ENCODE peak calls at places on chromosome 13, in six cellular contexts. One of them, this sample, is unnamed.

GRCh38 chr13:59873856-59874255 is 289.9 kb downstream of the DIAPH3 start:
- DNase-seq in fibroblast of lung: no peak
- DNase-seq in cardiac fibroblast: no peak
- DNase-seq in RWPE1: no peak
- DNase-seq in epithelial cell of esophagus: no peak
- DNase-seq in WTC11: no peak
- DNase-seq in this sample: no peak

GRCh38 chr13:110415669-110416068 is 108.6 kb downstream of the COL4A2 start:
- DNase-seq in fibroblast of lung: no peak
- DNase-seq in cardiac fibroblast: no peak
- DNase-seq in RWPE1: peak; percentile 74
- DNase-seq in epithelial cell of esophagus: peak; percentile 92
- DNase-seq in WTC11: no peak
- DNase-seq in this sample: peak; percentile 96

GRCh38 chr13:60654405-60654804 is 257.4 kb downstream of the TDRD3 start:
- DNase-seq in fibroblast of lung: peak; percentile 3
- DNase-seq in cardiac fibroblast: peak; percentile 46
- DNase-seq in RWPE1: peak; percentile 14
- DNase-seq in epithelial cell of esophagus: peak; percentile 64
- DNase-seq in WTC11: peak; percentile 49
- DNase-seq in this sample: peak; percentile 65

GRCh38 chr13:33322474-33322827 is 36.9 kb upstream of the STARD13 start:
- DNase-seq in fibroblast of lung: peak; percentile 93
- DNase-seq in cardiac fibroblast: peak; percentile 85
- DNase-seq in RWPE1: no peak
- DNase-seq in epithelial cell of esophagus: no peak
- DNase-seq in WTC11: no peak
- DNase-seq in this sample: no peak

GRCh38 chr13:67652887-67653286 is 422.8 kb upstream of the PCDH9 start:
- DNase-seq in fibroblast of lung: no peak
- DNase-seq in cardiac fibroblast: no peak
- DNase-seq in RWPE1: no peak
- DNase-seq in epithelial cell of esophagus: no peak
- DNase-seq in WTC11: no peak
- DNase-seq in this sample: no peak

GRCh38 chr13:85806553-85807175 is 7.4 kb upstream of the SLITRK6 start:
- DNase-seq in fibroblast of lung: peak; percentile 85
- DNase-seq in cardiac fibroblast: peak; percentile 72
- DNase-seq in RWPE1: peak; percentile 27
- DNase-seq in epithelial cell of esophagus: peak; percentile 72
- DNase-seq in WTC11: no peak
- DNase-seq in this sample: peak; percentile 66

GRCh38 chr13:24539500-24540165 is 27.1 kb upstream of the PARP4 start:
- DNase-seq in fibroblast of lung: no peak
- DNase-seq in cardiac fibroblast: no peak
- DNase-seq in RWPE1: no peak
- DNase-seq in epithelial cell of esophagus: no peak
- DNase-seq in WTC11: no peak
- DNase-seq in this sample: no peak

GRCh38 chr13:50676602-50677001 is 166.9 kb downstream of the DLEU7 start:
- DNase-seq in fibroblast of lung: peak; percentile 31
- DNase-seq in cardiac fibroblast: peak; percentile 46
- DNase-seq in RWPE1: no peak
- DNase-seq in epithelial cell of esophagus: peak; percentile 80
- DNase-seq in WTC11: no peak
- DNase-seq in this sample: no peak

GRCh38 chr13:99656843-99657506 is 155.7 kb downstream of the TM9SF2 start:
- DNase-seq in fibroblast of lung: no peak
- DNase-seq in cardiac fibroblast: no peak
- DNase-seq in RWPE1: no peak
- DNase-seq in epithelial cell of esophagus: no peak
- DNase-seq in WTC11: no peak
- DNase-seq in this sample: no peak

GRCh38 chr13:41008349-41008980 is 10.7 kb downstream of the ELF1 start:
- DNase-seq in fibroblast of lung: peak; percentile 91
- DNase-seq in cardiac fibroblast: peak; percentile 54
- DNase-seq in RWPE1: peak; percentile 64
- DNase-seq in epithelial cell of esophagus: peak; percentile 88
- DNase-seq in WTC11: no peak
- DNase-seq in this sample: peak; percentile 85

GRCh38 chr13:83215627-83216026 is 666.6 kb downstream of the SLITRK1 start:
- DNase-seq in fibroblast of lung: peak; percentile 72
- DNase-seq in cardiac fibroblast: peak; percentile 79
- DNase-seq in RWPE1: peak; percentile 28
- DNase-seq in epithelial cell of esophagus: peak; percentile 50
- DNase-seq in WTC11: no peak
- DNase-seq in this sample: peak; percentile 32

GRCh38 chr13:112689498-112690241 is at the start of gene ATP11A:
- DNase-seq in fibroblast of lung: peak; percentile 90
- DNase-seq in cardiac fibroblast: peak; percentile 96
- DNase-seq in RWPE1: peak; percentile 87
- DNase-seq in epithelial cell of esophagus: peak; percentile 94
- DNase-seq in WTC11: peak; percentile 81
- DNase-seq in this sample: peak; percentile 85

GRCh38 chr13:50267917-50268316 is 252.7 kb downstream of the KCNRG start:
- DNase-seq in fibroblast of lung: no peak
- DNase-seq in cardiac fibroblast: no peak
- DNase-seq in RWPE1: no peak
- DNase-seq in epithelial cell of esophagus: no peak
- DNase-seq in WTC11: no peak
- DNase-seq in this sample: no peak

GRCh38 chr13:31223640-31224039 is 23.9 kb downstream of the B3GLCT start:
- DNase-seq in fibroblast of lung: no peak
- DNase-seq in cardiac fibroblast: peak; percentile 56
- DNase-seq in RWPE1: no peak
- DNase-seq in epithelial cell of esophagus: no peak
- DNase-seq in WTC11: no peak
- DNase-seq in this sample: no peak

GRCh38 chr13:52455677-52456041 is 381 bp downstream of the CKAP2 start:
- DNase-seq in fibroblast of lung: peak; percentile 67
- DNase-seq in cardiac fibroblast: peak; percentile 66
- DNase-seq in RWPE1: peak; percentile 62
- DNase-seq in epithelial cell of esophagus: peak; percentile 62
- DNase-seq in WTC11: peak; percentile 91
- DNase-seq in this sample: peak; percentile 70

GRCh38 chr13:92362717-92363116 is 863.9 kb upstream of the GPC6 start:
- DNase-seq in fibroblast of lung: peak; percentile 88
- DNase-seq in cardiac fibroblast: peak; percentile 72
- DNase-seq in RWPE1: no peak
- DNase-seq in epithelial cell of esophagus: no peak
- DNase-seq in WTC11: no peak
- DNase-seq in this sample: no peak

GRCh38 chr13:100063906-100064305 is 25.0 kb upstream of the PCCA start:
- DNase-seq in fibroblast of lung: no peak
- DNase-seq in cardiac fibroblast: no peak
- DNase-seq in RWPE1: no peak
- DNase-seq in epithelial cell of esophagus: no peak
- DNase-seq in WTC11: no peak
- DNase-seq in this sample: no peak

GRCh38 chr13:32503727-32504126 is 34.9 kb downstream of the N4BP2L2 start:
- DNase-seq in fibroblast of lung: no peak
- DNase-seq in cardiac fibroblast: peak; percentile 5
- DNase-seq in RWPE1: no peak
- DNase-seq in epithelial cell of esophagus: no peak
- DNase-seq in WTC11: no peak
- DNase-seq in this sample: no peak

GRCh38 chr13:79901336-79901735 is 420.4 kb downstream of the NDFIP2 start:
- DNase-seq in fibroblast of lung: peak; percentile 57
- DNase-seq in cardiac fibroblast: peak; percentile 61
- DNase-seq in RWPE1: peak; percentile 27
- DNase-seq in epithelial cell of esophagus: peak; percentile 10
- DNase-seq in WTC11: peak; percentile 12
- DNase-seq in this sample: peak; percentile 46
- TF ChIP-seq CTCF in fibroblast of lung: no peak
- TF ChIP-seq CTCF in cardiac fibroblast: no peak
- TF ChIP-seq CTCF in RWPE1: no peak
- TF ChIP-seq CTCF in epithelial cell of esophagus: no peak
- TF ChIP-seq CTCF in WTC11: no peak
- TF ChIP-seq CTCF in this sample: no peak

DNA sequence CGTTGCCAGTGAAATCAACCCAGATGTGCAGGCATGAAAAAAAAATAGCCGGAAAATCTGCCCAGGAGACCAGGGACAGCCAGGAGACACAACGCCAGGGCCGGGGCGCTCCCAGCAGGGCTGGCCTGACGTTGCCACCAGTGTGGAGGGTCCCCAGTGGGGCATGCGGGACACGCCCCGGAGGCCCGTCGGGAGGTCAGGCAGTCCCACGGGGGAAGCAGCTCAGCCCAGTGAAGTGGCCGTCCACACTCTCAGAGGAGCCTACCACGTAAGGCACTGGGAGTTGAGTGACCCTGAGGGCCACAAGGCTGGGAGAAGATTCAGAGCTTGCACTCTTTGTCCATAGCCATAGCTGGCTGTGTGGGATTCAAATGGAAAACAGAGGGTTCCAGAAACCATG is 53.2 kb upstream of the GAS6 start:
- DNase-seq in fibroblast of lung: no peak
- DNase-seq in cardiac fibroblast: no peak
- DNase-seq in RWPE1: no peak
- DNase-seq in epithelial cell of esophagus: no peak
- DNase-seq in WTC11: peak; percentile 5
- DNase-seq in this sample: no peak
- TF ChIP-seq CTCF in fibroblast of lung: no peak
- TF ChIP-seq CTCF in cardiac fibroblast: no peak
- TF ChIP-seq CTCF in RWPE1: no peak
- TF ChIP-seq CTCF in epithelial cell of esophagus: no peak
- TF ChIP-seq CTCF in WTC11: no peak
- TF ChIP-seq CTCF in this sample: no peak

GRCh38 chr13:98419786-98420559 is 156.9 kb downstream of the STK24 start:
- DNase-seq in fibroblast of lung: no peak
- DNase-seq in cardiac fibroblast: no peak
- DNase-seq in RWPE1: no peak
- DNase-seq in epithelial cell of esophagus: no peak
- DNase-seq in WTC11: no peak
- DNase-seq in this sample: no peak

GRCh38 chr13:98420560-98421175 is 156.2 kb downstream of the STK24 start:
- DNase-seq in fibroblast of lung: no peak
- DNase-seq in cardiac fibroblast: no peak
- DNase-seq in RWPE1: no peak
- DNase-seq in epithelial cell of esophagus: no peak
- DNase-seq in WTC11: no peak
- DNase-seq in this sample: no peak

GRCh38 chr13:98427331-98427995 is 149.4 kb downstream of the STK24 start:
- DNase-seq in fibroblast of lung: no peak
- DNase-seq in cardiac fibroblast: no peak
- DNase-seq in RWPE1: no peak
- DNase-seq in epithelial cell of esophagus: no peak
- DNase-seq in WTC11: no peak
- DNase-seq in this sample: no peak

GRCh38 chr13:98423417-98423816 is 153.5 kb downstream of the STK24 start:
- DNase-seq in fibroblast of lung: no peak
- DNase-seq in cardiac fibroblast: no peak
- DNase-seq in RWPE1: no peak
- DNase-seq in epithelial cell of esophagus: no peak
- DNase-seq in WTC11: no peak
- DNase-seq in this sample: no peak

DNA sequence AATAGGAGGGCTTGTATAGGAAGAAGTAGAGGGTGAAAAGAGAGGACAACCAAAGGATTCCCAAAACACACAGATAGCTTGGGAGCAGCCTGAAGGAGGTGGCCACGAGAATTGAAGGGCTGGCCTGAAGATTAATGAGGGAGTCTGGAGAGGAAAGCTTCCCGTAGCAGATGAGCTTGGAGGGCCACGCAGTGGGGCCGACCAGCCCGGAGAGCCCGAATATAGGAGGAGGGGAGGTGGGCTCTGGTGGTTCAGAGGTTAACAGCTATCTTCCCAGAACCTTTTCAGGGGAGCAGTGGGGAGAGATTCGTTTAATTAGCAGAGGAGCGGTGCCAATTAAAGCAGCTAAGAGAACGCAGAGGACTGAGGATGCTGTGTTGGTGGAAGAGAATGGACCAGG is 154.9 kb downstream of the STK24 start:
- DNase-seq in fibroblast of lung: no peak
- DNase-seq in cardiac fibroblast: no peak
- DNase-seq in RWPE1: no peak
- DNase-seq in epithelial cell of esophagus: no peak
- DNase-seq in WTC11: no peak
- DNase-seq in this sample: no peak
- TF ChIP-seq CTCF in fibroblast of lung: no peak
- TF ChIP-seq CTCF in cardiac fibroblast: no peak
- TF ChIP-seq CTCF in RWPE1: no peak
- TF ChIP-seq CTCF in epithelial cell of esophagus: no peak
- TF ChIP-seq CTCF in WTC11: no peak
- TF ChIP-seq CTCF in this sample: no peak

GRCh38 chr13:42272115-42272756 is at the start of gene AKAP11:
- DNase-seq in fibroblast of lung: peak; percentile 60
- DNase-seq in cardiac fibroblast: peak; percentile 54
- DNase-seq in RWPE1: peak; percentile 44
- DNase-seq in epithelial cell of esophagus: peak; percentile 45
- DNase-seq in WTC11: peak; percentile 60
- DNase-seq in this sample: peak; percentile 34
- TF ChIP-seq CTCF in fibroblast of lung: no peak
- TF ChIP-seq CTCF in cardiac fibroblast: no peak
- TF ChIP-seq CTCF in RWPE1: no peak
- TF ChIP-seq CTCF in epithelial cell of esophagus: no peak
- TF ChIP-seq CTCF in WTC11: no peak
- TF ChIP-seq CTCF in this sample: no peak